ENCODE peak calls at places on chromosomes 6 and 20, in six cellular contexts. G, J, T, K, Q and B are unnamed samples.

GRCh38 chr6:116017546-116018276 is 43.0 kb downstream of the FRK start:
- DNase-seq in G (no peak), Q (no peak), T (no peak), K (no peak), J (no peak), B (no peak)

GRCh38 chr6:26296556-26296856 is 68.5 kb upstream of the BTN3A2 start:
- DNase-seq in K (no peak), Q (no peak), J (no peak), T (no peak), G (no peak), B (no peak)

GRCh38 chr6:33192671-33193602 is 670 bp upstream of the COL11A2 start:
- DNase-seq in Q (no peak), G (no peak), K (peak), J (peak), T (peak), B (no peak)

GRCh38 chr20:11901127-11901526 is 16.6 kb upstream of the BTBD3 start:
- DNase-seq in G (no peak), T (no peak), K (no peak), Q (no peak), J (no peak), B (peak)

GRCh38 chr6:24918641-24919403 is 16.9 kb downstream of the RIPOR2 start:
- DNase-seq in K (no peak), G (no peak), T (peak), J (no peak), Q (peak), B (no peak)

GRCh38 chr6:111399600-111399999 is 83.4 kb downstream of the REV3L start:
- DNase-seq in T (no peak), J (no peak), Q (no peak), G (no peak), K (no peak), B (no peak)

GRCh38 chr20:59772931-59773913 is 160.2 kb downstream of the SYCP2 start:
- DNase-seq in Q (peak), G (peak), J (no peak), K (no peak), T (no peak), B (no peak)

GRCh38 chr6:108945686-108946158 is 97.5 kb downstream of the ARMC2 start:
- DNase-seq in G (peak), K (peak), Q (peak), J (peak), T (peak), B (no peak)

GRCh38 chr6:31098449-31098938 is 13.9 kb downstream of the C6orf15 start:
- DNase-seq in T (no peak), J (no peak), G (no peak), Q (no peak), K (no peak), B (no peak)

GRCh38 chr20:33229843-33230242 is 6.0 kb upstream of the BPIFA1 start:
- DNase-seq in Q (no peak), J (no peak), G (no peak), T (no peak), K (no peak), B (no peak)

GRCh38 chr6:125546827-125547226 is 202.6 kb upstream of the HEY2 start:
- DNase-seq in K (no peak), T (no peak), Q (peak), J (no peak), G (no peak), B (no peak)

GRCh38 chr20:9467995-9468394 is 46.4 kb upstream of the LAMP5 start:
- DNase-seq in T (no peak), K (no peak), G (no peak), Q (no peak), J (no peak), B (no peak)

GRCh38 chr6:155676346-155676745 is 220.7 kb upstream of the NOX3 start:
- DNase-seq in T (no peak), Q (no peak), K (no peak), J (no peak), G (no peak), B (no peak)

GRCh38 chr6:169849396-169849795 is 98.0 kb downstream of the ERMARD start:
- DNase-seq in K (no peak), J (no peak), G (no peak), Q (no peak), T (no peak), B (no peak)

GRCh38 chr6:14542670-14543366 is 425.2 kb downstream of the CD83 start:
- DNase-seq in J (no peak), G (no peak), Q (no peak), T (no peak), K (no peak), B (peak)

GRCh38 chr20:23049933-23050838 is 714 bp upstream of the THBD start:
- DNase-seq in K (no peak), J (peak), G (peak), Q (no peak), T (peak), B (peak)

GRCh38 chr6:75397806-75398465 is 95.7 kb downstream of the FILIP1 start:
- DNase-seq in T (no peak), K (no peak), Q (no peak), J (no peak), G (no peak), B (no peak)

GRCh38 chr6:111918825-111919224 is 45.6 kb upstream of the FYN start:
- DNase-seq in T (no peak), Q (no peak), J (no peak), K (peak), G (no peak), B (no peak)

GRCh38 chr6:167742719-167743303 is 83.9 kb upstream of the AFDN start:
- DNase-seq in K (no peak), Q (peak), T (no peak), G (no peak), J (no peak), B (peak)

GRCh38 chr20:24978493-24978892 is 14.1 kb downstream of the APMAP start:
- DNase-seq in T (no peak), J (no peak), K (no peak), G (peak), Q (peak), B (no peak)

GRCh38 chr20:51354191-51354768 is 188.2 kb downstream of the NFATC2 start:
- DNase-seq in G (peak), T (no peak), K (no peak), Q (no peak), J (no peak), B (no peak)

GRCh38 chr6:85798934-85799490 is 156.3 kb upstream of the SYNCRIP start:
- DNase-seq in Q (no peak), K (no peak), G (no peak), J (no peak), T (no peak), B (no peak)

GRCh38 chr6:145148392-145149175 is 586.7 kb downstream of the EPM2A start:
- DNase-seq in K (no peak), T (peak), G (no peak), J (no peak), Q (no peak), B (peak)

GRCh38 chr6:49556429-49556837 is 6.0 kb downstream of the C6orf141 start:
- DNase-seq in G (no peak), K (no peak), J (no peak), T (no peak), Q (no peak), B (peak)

GRCh38 chr6:340991-341827 is 48.9 kb downstream of the DUSP22 start:
- DNase-seq in T (no peak), G (no peak), K (no peak), J (peak), Q (no peak), B (no peak)

GRCh38 chr6:85747654-85748053 is 105.0 kb upstream of the SYNCRIP start:
- DNase-seq in T (no peak), G (no peak), K (no peak), J (no peak), Q (no peak), B (no peak)

GRCh38 chr20:362271-363254 is 15.7 kb downstream of the NRSN2 start:
- DNase-seq in G (peak), Q (peak), K (peak), T (peak), J (peak), B (no peak)

GRCh38 chr20:2690718-2691117 is 1.9 kb upstream of the EBF4 start:
- DNase-seq in Q (no peak), K (no peak), G (no peak), T (no peak), J (peak), B (no peak)

GRCh38 chr6:23454090-23454998 is 671.7 kb upstream of the NRSN1 start:
- DNase-seq in T (no peak), J (no peak), G (no peak), K (no peak), Q (no peak), B (no peak)

GRCh38 chr20:60219984-60220540 is 261.8 kb downstream of the CDH26 start:
- DNase-seq in K (no peak), G (no peak), T (no peak), J (no peak), Q (no peak), B (no peak)

GRCh38 chr6:34317172-34317477 is 68.3 kb upstream of the SMIM29 start:
- DNase-seq in T (no peak), G (no peak), J (no peak), Q (no peak), K (no peak), B (no peak)

GRCh38 chr6:34315780-34316179 is 67.0 kb upstream of the SMIM29 start:
- DNase-seq in G (no peak), K (no peak), Q (no peak), T (no peak), J (no peak), B (no peak)

GRCh38 chr6:34315256-34315655 is 66.5 kb upstream of the SMIM29 start:
- DNase-seq in K (no peak), T (no peak), G (no peak), Q (no peak), J (no peak), B (no peak)

GRCh38 chr6:34317882-34318491 is 69.2 kb upstream of the SMIM29 start:
- DNase-seq in G (no peak), J (no peak), Q (no peak), T (no peak), K (no peak), B (no peak)

DNA sequence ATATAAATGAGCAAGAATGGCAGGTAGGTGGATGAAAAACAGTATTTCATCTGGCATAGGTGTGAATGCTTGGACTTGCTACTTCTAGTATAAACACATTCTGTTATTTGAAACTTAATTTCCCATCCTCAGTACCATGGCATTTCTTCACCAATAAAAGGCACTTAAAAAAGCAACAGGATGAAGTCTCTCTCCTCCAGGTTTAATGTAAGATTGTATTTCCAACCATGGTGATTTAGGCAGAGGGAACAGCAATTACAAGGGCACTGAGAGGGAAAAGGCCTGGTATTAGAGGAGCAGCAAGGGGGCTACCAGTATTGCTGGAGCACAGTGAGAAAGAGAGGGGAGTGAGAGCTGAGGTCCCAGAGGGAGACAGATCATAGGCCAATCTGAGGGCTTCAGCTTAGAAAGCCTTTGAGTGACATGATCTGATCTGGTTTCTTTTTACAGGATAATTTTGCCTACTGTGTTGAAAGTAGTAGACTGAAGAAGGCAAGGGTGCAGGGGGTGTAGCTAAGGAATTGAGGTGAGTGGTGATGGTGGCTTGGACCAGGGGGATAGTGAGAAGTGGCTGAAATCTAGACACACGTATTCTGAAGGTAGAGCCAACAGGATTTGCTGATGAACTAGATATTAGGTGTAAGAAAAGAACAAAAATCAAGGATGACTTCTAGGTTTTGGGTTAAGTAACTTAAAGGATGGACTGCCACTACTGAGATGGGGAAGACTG is 67.8 kb upstream of the SMIM29 start:
- DNase-seq in T (no peak), J (no peak), Q (no peak), K (no peak), G (no peak), B (no peak)
- TF ChIP-seq POLR2A in T (no peak), J (no peak), Q (no peak), K (no peak), G (no peak), B (no peak)

GRCh38 chr20:49187330-49188100 is 619 bp downstream of the STAU1 start:
- DNase-seq in J (peak), G (peak), T (peak), Q (peak), K (peak), B (no peak)

GRCh38 chr20:49184691-49185070 is 3.5 kb downstream of the STAU1 start:
- DNase-seq in Q (no peak), K (no peak), T (no peak), J (no peak), G (no peak), B (no peak)

GRCh38 chr20:49185071-49185757 is 2.9 kb downstream of the STAU1 start:
- DNase-seq in T (no peak), G (no peak), K (no peak), Q (no peak), J (no peak), B (no peak)

GRCh38 chr20:49188101-49188784 is at the start of gene STAU1:
- DNase-seq in K (peak), G (peak), T (peak), J (peak), Q (peak), B (peak)

DNA sequence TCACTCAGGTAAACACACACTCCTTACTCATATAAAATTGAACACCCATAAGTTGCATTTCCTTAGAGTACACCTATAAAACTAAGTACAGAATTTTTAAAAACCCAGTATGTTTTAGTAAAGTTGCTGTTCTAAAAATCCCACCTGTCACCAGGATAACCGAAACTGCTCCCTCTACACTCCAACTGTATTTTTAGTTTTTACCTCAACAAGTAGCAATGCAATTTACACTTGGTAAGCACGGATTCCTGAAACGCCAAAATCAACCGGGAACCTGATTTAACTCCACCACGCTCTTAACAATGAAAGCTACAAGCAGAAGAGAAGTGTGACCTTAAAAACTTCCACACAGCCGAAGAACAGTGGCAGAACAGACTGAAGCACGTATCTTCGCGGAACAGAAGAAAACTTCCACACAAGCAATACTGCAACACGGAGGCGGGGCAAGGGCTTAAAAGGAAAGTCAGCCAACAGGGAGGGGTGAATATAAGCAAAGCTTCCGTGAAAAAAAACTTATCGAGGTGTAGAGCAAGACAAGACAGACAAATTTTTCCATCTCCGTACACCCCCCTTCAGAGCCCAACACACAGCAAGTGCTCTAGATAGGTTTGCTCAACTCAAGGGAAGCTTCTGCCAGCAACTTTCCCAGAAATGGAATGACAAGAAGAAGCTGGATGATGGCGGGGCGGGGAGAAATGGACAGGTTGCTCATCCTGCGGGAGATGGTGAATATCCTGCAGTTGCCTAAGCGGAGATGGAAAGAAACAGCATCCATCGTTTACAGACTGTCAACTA is 1.4 kb downstream of the STAU1 start:
- DNase-seq in T (peak), G (peak), K (peak), Q (peak), J (peak), B (peak)
- TF ChIP-seq POLR2A in T (no peak), G (no peak), K (no peak), Q (peak), J (no peak), B (no peak)

GRCh38 chr6:51289041-51289440 is 470.4 kb downstream of the TFAP2B start:
- DNase-seq in K (no peak), G (no peak), Q (no peak), J (no peak), T (no peak), B (no peak)
- TF ChIP-seq POLR2A in K (no peak), G (no peak), Q (no peak), J (no peak), T (no peak), B (no peak)

GRCh38 chr6:124028117-124028516 is 224.5 kb downstream of the NKAIN2 start:
- DNase-seq in G (no peak), Q (no peak), K (no peak), J (no peak), T (no peak), B (no peak)
- TF ChIP-seq POLR2A in G (no peak), Q (no peak), K (no peak), J (no peak), T (no peak), B (no peak)

GRCh38 chr6:7261030-7261841 is 51.8 kb downstream of the SSR1 start:
- DNase-seq in J (peak), Q (peak), G (peak), K (peak), T (peak), B (peak)
- TF ChIP-seq POLR2A in J (no peak), Q (peak), G (no peak), K (peak), T (no peak), B (peak)

DNA sequence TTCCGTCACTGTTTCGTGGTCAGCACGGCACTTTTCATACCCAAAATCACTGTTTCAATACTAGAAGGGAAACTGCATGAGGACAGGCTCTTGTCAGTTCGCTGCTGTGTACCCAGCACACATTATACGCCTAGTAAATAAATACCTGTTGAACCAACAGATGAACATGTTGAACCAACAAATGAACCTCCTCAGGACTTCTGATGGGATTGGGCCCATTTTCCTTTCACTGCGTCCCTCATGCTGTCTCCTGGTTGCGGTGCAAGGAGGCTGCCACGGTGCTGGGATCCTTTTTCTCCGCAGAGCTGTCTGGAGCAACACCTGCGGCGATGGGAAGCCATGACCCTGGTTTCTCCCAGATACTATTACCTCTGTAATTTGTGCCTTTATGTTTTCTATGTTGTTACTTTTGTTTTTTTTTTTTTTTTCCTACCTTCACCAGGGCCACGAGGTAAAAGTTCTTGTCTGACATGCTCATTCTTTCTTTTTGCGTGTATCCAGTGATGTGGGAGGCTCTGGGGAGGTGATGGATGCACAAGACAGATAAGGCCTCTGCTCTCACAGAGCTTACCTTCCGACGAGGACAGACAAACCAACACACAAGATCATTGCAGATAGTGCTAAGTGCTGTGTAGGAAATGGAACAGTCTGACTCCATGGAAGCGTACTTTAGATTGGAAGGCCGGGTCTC is 1.1 kb downstream of the VAPB start:
- DNase-seq in K (no peak), G (no peak), T (no peak), Q (no peak), J (no peak), B (no peak)
- TF ChIP-seq POLR2A in K (no peak), G (no peak), T (no peak), Q (no peak), J (no peak), B (no peak)

DNA sequence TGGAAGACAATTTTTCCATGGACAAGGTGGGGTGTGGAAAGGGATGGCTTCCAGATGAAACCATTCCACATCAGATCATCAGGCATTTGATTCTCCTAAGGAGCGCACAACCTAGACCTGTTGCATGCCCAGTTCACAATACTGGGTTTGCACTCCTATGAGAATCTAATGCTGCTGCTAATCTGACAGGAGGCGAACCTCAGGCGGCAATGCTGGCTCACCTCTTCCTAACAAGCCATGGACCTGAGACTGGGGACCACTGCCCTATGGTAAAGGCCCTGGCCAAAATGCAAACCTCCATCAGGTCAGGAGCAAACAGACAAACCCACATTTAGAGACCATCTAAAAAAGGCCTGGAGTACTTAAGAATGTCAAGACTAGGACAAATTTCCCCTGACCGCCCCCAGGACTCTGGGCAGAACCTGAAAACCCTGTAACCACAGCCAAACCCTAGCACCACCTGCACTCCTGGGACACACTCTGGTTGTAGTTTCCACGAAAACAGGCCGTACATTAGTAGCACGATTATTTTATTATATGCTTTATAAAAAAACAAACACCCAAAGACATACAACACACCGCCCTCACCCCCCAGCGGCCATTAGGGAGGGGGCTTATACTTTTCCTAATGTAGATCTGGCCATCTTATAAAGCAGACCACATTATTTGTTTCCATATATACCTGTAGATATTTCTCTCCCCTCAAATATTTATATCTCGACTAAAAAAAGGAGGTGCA is 27.3 kb downstream of the SNX5 start:
- DNase-seq in K (no peak), Q (no peak), G (no peak), T (no peak), J (no peak), B (no peak)
- TF ChIP-seq POLR2A in K (no peak), Q (no peak), G (no peak), T (no peak), J (no peak), B (no peak)